ENCODE peak calls at places on chromosomes 7 and 10, in ten cellular contexts. S is stromal cell of bone marrow; Q is psoas muscle; J is iPS-NIHi11; V is gastrocnemius medialis; X is naive thymus-derived CD4-positive, alpha-beta T cell; O is activated CD4-positive, alpha-beta T cell treated with anti-CD3 and anti-CD28 coated beads, Interleukin-2, amount 50 U/mL, for 4 hours; M is CD8-positive, alpha-beta T cell; A is H54; Y is cardiac fibroblast. K is an unnamed sample.

GRCh38 chr7:93992423-93993110 is 11.6 kb downstream of the BET1 start:
- DNase-seq in S (no peak), Q (no peak), J (no peak), V (no peak), X (no peak), O (no peak), M (no peak), A (no peak), Y (no peak), K (no peak)

GRCh38 chr10:47031953-47032465 is 120.8 kb downstream of the PTPN20 start:
- DNase-seq in S (peak), Q (peak), J (no peak), V (peak), X (no peak), O (no peak), M (no peak), A (no peak), Y (peak), K (no peak)

GRCh38 chr7:55177068-55177530 is 158.3 kb downstream of the EGFR start:
- DNase-seq in S (peak), Q (no peak), J (no peak), V (no peak), X (no peak), O (no peak), M (no peak), A (peak), Y (no peak), K (no peak)

GRCh38 chr10:78749898-78750297 is 318.9 kb upstream of the ZMIZ1 start:
- DNase-seq in S (no peak), Q (no peak), J (no peak), V (no peak), X (no peak), O (no peak), M (no peak), A (no peak), Y (no peak), K (no peak)

GRCh38 chr7:23696916-23697441 is 13.0 kb upstream of the STK31 start:
- DNase-seq in S (peak), Q (peak), J (peak), V (no peak), X (peak), O (peak), M (peak), A (peak), Y (peak), K (peak)

GRCh38 chr7:1410992-1411391 is 48.3 kb downstream of the MICALL2 start:
- DNase-seq in S (no peak), Q (no peak), J (no peak), V (no peak), X (no peak), O (no peak), M (no peak), A (no peak), Y (no peak), K (no peak)

GRCh38 chr7:55961994-55962393 is 2.4 kb upstream of the NIPSNAP2 start:
- DNase-seq in S (no peak), Q (no peak), J (no peak), V (no peak), X (no peak), O (no peak), M (no peak), A (no peak), Y (no peak), K (no peak)

GRCh38 chr7:152504367-152504766 is 68.6 kb upstream of the KMT2C start:
- DNase-seq in S (no peak), Q (no peak), J (no peak), V (no peak), X (no peak), O (no peak), M (no peak), A (no peak), Y (no peak), K (no peak)

GRCh38 chr7:51217804-51218203 is 98.8 kb downstream of the COBL start:
- DNase-seq in S (no peak), Q (no peak), J (no peak), V (no peak), X (no peak), O (no peak), M (no peak), A (no peak), Y (no peak), K (no peak)

GRCh38 chr7:118870187-118870586 is 645.7 kb downstream of the ANKRD7 start:
- DNase-seq in S (no peak), Q (no peak), J (no peak), V (no peak), X (no peak), O (no peak), M (no peak), A (no peak), Y (no peak), K (no peak)

GRCh38 chr10:32298066-32298812 is 48.7 kb downstream of the EPC1 start:
- DNase-seq in S (peak), Q (no peak), J (no peak), V (no peak), X (no peak), O (no peak), M (no peak), A (peak), Y (peak), K (no peak)

GRCh38 chr10:36349445-36350063 is 707.5 kb upstream of the FZD8 start:
- DNase-seq in S (peak), Q (no peak), J (no peak), V (no peak), X (no peak), O (no peak), M (no peak), A (peak), Y (peak), K (no peak)

GRCh38 chr7:102093599-102094001 is 193.1 kb upstream of the SH2B2 start:
- DNase-seq in S (no peak), Q (no peak), J (no peak), V (no peak), X (no peak), O (no peak), M (no peak), A (no peak), Y (no peak), K (no peak)

GRCh38 chr7:116665447-116665996 is 6.5 kb upstream of the MET start:
- DNase-seq in S (no peak), Q (no peak), J (no peak), V (no peak), X (no peak), O (no peak), M (no peak), A (no peak), Y (no peak), K (no peak)

GRCh38 chr7:3009086-3009485 is 34.6 kb downstream of the CARD11 start:
- DNase-seq in S (no peak), Q (no peak), J (no peak), V (no peak), X (no peak), O (no peak), M (no peak), A (no peak), Y (no peak), K (no peak)

GRCh38 chr7:139775829-139776266 is 1.9 kb downstream of the HIPK2 start:
- DNase-seq in S (peak), Q (peak), J (peak), V (peak), X (peak), O (peak), M (peak), A (peak), Y (peak), K (peak)

GRCh38 chr10:6052247-6053221 is 9.6 kb downstream of the IL2RA start:
- DNase-seq in S (no peak), Q (no peak), J (no peak), V (no peak), X (peak), O (peak), M (peak), A (no peak), Y (no peak), K (peak)

GRCh38 chr10:7388602-7389001 is 22.2 kb downstream of the SFMBT2 start:
- DNase-seq in S (no peak), Q (no peak), J (no peak), V (no peak), X (no peak), O (peak), M (peak), A (no peak), Y (no peak), K (no peak)

GRCh38 chr10:113854757-113855626 is 531 bp downstream of the NHLRC2 start:
- DNase-seq in S (no peak), Q (peak), J (peak), V (peak), X (peak), O (peak), M (peak), A (peak), Y (peak), K (peak)

GRCh38 chr7:19290066-19290465 is 144.8 kb upstream of the FERD3L start:
- DNase-seq in S (no peak), Q (no peak), J (no peak), V (no peak), X (no peak), O (no peak), M (no peak), A (no peak), Y (no peak), K (no peak)

GRCh38 chr10:13665516-13666262 is 78.9 kb downstream of the PRPF18 start:
- DNase-seq in S (no peak), Q (no peak), J (no peak), V (no peak), X (no peak), O (no peak), M (no peak), A (no peak), Y (no peak), K (no peak)

GRCh38 chr10:82377608-82378007 is 502.6 kb downstream of the NRG3 start:
- DNase-seq in S (no peak), Q (no peak), J (peak), V (no peak), X (no peak), O (no peak), M (no peak), A (no peak), Y (peak), K (no peak)

GRCh38 chr10:26946103-26946907 is 85.5 kb upstream of the ABI1 start:
- DNase-seq in S (no peak), Q (no peak), J (no peak), V (no peak), X (no peak), O (no peak), M (no peak), A (no peak), Y (no peak), K (no peak)

GRCh38 chr7:155972247-155972646 is 160.0 kb upstream of the SHH start:
- DNase-seq in S (no peak), Q (no peak), J (no peak), V (no peak), X (no peak), O (no peak), M (no peak), A (no peak), Y (no peak), K (no peak)

GRCh38 chr7:29335188-29336083 is 140.9 kb downstream of the CHN2 start:
- DNase-seq in S (no peak), Q (no peak), J (no peak), V (no peak), X (no peak), O (no peak), M (no peak), A (no peak), Y (no peak), K (no peak)

GRCh38 chr10:11881477-11882417 is 58.6 kb downstream of the PROSER2 start:
- DNase-seq in S (no peak), Q (no peak), J (peak), V (no peak), X (no peak), O (no peak), M (no peak), A (peak), Y (peak), K (no peak)

GRCh38 chr10:104045151-104046089 is 40.3 kb downstream of the COL17A1 start:
- DNase-seq in S (peak), Q (no peak), J (peak), V (no peak), X (no peak), O (no peak), M (no peak), A (peak), Y (peak), K (no peak)

GRCh38 chr7:144508702-144509101 is 105.2 kb upstream of the NOBOX start:
- DNase-seq in S (no peak), Q (no peak), J (no peak), V (no peak), X (no peak), O (no peak), M (no peak), A (no peak), Y (no peak), K (no peak)

GRCh38 chr7:134031835-134032617 is 95.1 kb upstream of the LRGUK start:
- DNase-seq in S (no peak), Q (no peak), J (no peak), V (no peak), X (no peak), O (no peak), M (no peak), A (no peak), Y (peak), K (no peak)

GRCh38 chr10:101438881-101439391 is 85.0 kb downstream of the BTRC start:
- DNase-seq in S (peak), Q (no peak), J (no peak), V (no peak), X (no peak), O (no peak), M (no peak), A (no peak), Y (no peak), K (no peak)

GRCh38 chr7:21945374-21946227 is at the start of gene CDCA7L:
- DNase-seq in S (peak), Q (peak), J (peak), V (no peak), X (peak), O (peak), M (peak), A (peak), Y (peak), K (peak)

GRCh38 chr10:124680675-124681074 is 63.5 kb downstream of the FAM53B start:
- DNase-seq in S (peak), Q (peak), J (no peak), V (peak), X (no peak), O (no peak), M (no peak), A (no peak), Y (peak), K (no peak)

K was measured in activated T-helper 9 cell treated with anti-CD3 and anti-CD28 coated beads, Interleukin-2, amount 50 U/mL, for 16 hours.